ENCODE peak calls at places on chromosomes 4 and X, in seven cellular contexts. O is IMR-90, G is A549, R is HepG2, C is GM12878, L is K562, E is H1. N is an unnamed sample.

GRCh38 chr4:26379837-26380236 is 59.0 kb downstream of the RBPJ start:
- DNase-seq in C (no peak), G (no peak), R (no peak), E (no peak), L (no peak), O (no peak), N (no peak)

GRCh38 chr4:82555279-82555678 is 6.5 kb downstream of the TMEM150C start:
- DNase-seq in E (no peak), O (no peak), G (no peak), L (no peak), C (no peak), R (no peak), N (no peak)

GRCh38 chr4:137226900-137227299 is 305.4 kb downstream of the PCDH18 start:
- DNase-seq in O (peak), G (peak), C (no peak), L (no peak), R (no peak), E (no peak), N (peak)

GRCh38 chrX:101206471-101206870 is 13.1 kb upstream of the DRP2 start:
- DNase-seq in G (peak), E (no peak), L (peak), R (peak), C (no peak), O (peak), N (peak)

GRCh38 chrX:71579136-71579989 is 1.1 kb downstream of the GCNA start:
- DNase-seq in C (no peak), R (no peak), L (peak), E (no peak), O (no peak), G (no peak), N (no peak)

GRCh38 chrX:72382199-72382590 is 76.5 kb upstream of the CITED1 start:
- DNase-seq in O (no peak), R (no peak), E (no peak), C (no peak), L (no peak), G (no peak), N (no peak)

GRCh38 chr4:577499-578450 is 1.7 kb upstream of the TMEM271 start:
- DNase-seq in O (no peak), R (peak), G (no peak), C (no peak), L (no peak), E (peak), N (no peak)

GRCh38 chr4:71050809-71051208 is 57.4 kb downstream of the DCK start:
- DNase-seq in R (no peak), O (peak), E (no peak), G (no peak), L (no peak), C (no peak), N (no peak)

GRCh38 chr4:119955256-119955655 is 111.4 kb downstream of the MAD2L1 start:
- DNase-seq in O (peak), L (no peak), G (no peak), E (no peak), R (no peak), C (no peak), N (no peak)

GRCh38 chr4:89254847-89255246 is 52.8 kb downstream of the GPRIN3 start:
- DNase-seq in G (peak), E (peak), O (peak), L (peak), C (no peak), R (peak), N (peak)

GRCh38 chrX:146435472-146435871 is 374.1 kb upstream of the CXorf51B start:
- DNase-seq in L (no peak), E (no peak), G (no peak), O (no peak), C (no peak), R (no peak), N (no peak)

GRCh38 chrX:155997436-155997835 is at the start of gene IL9R:
- DNase-seq in E (no peak), C (peak), O (no peak), G (no peak), R (no peak), L (peak), N (no peak)

GRCh38 chr4:186688150-186688943 is 35.3 kb downstream of the FAT1 start:
- DNase-seq in E (peak), G (no peak), O (no peak), C (no peak), R (peak), L (no peak), N (no peak)

GRCh38 chr4:14783011-14783877 is 219.0 kb upstream of the CPEB2 start:
- DNase-seq in O (peak), L (no peak), R (no peak), G (no peak), C (peak), E (no peak), N (no peak)

GRCh38 chr4:158538176-158538575 is 16.5 kb downstream of the RXFP1 start:
- DNase-seq in O (peak), R (no peak), E (no peak), C (no peak), G (no peak), L (no peak), N (no peak)

GRCh38 chr4:165343353-165344191 is 16.1 kb downstream of the MSMO1 start:
- DNase-seq in G (peak), L (no peak), C (no peak), O (no peak), E (no peak), R (peak), N (no peak)

GRCh38 chr4:165765053-165765452 is 108.0 kb upstream of the TLL1 start:
- DNase-seq in C (no peak), O (no peak), L (no peak), E (no peak), R (no peak), G (peak), N (no peak)

GRCh38 chrX:118502121-118502794 is 6.6 kb downstream of the DOCK11 start:
- DNase-seq in G (no peak), L (peak), E (no peak), C (no peak), O (no peak), R (no peak), N (no peak)

GRCh38 chrX:38513087-38513742 is 48.1 kb upstream of the TSPAN7 start:
- DNase-seq in E (no peak), G (peak), L (no peak), O (no peak), C (no peak), R (peak), N (no peak)

GRCh38 chrX:1423215-1423614 is 29.5 kb downstream of the ASMTL start:
- DNase-seq in E (no peak), G (no peak), L (no peak), O (no peak), C (no peak), R (no peak), N (no peak)

GRCh38 chr4:75726577-75726976 is 2.2 kb downstream of the USO1 start:
- DNase-seq in L (no peak), C (no peak), G (no peak), R (no peak), E (peak), O (peak), N (no peak)

GRCh38 chr4:19438228-19438627 is 813.5 kb upstream of the SLIT2 start:
- DNase-seq in O (peak), C (no peak), R (no peak), G (no peak), E (no peak), L (no peak), N (no peak)

GRCh38 chr4:48635310-48635709 is 144.8 kb downstream of the FRYL start:
- DNase-seq in O (peak), R (peak), C (no peak), G (peak), E (no peak), L (no peak), N (peak)

GRCh38 chr4:6681191-6681590 is 12.5 kb upstream of the S100P start:
- DNase-seq in G (no peak), C (no peak), R (no peak), E (peak), L (peak), O (no peak), N (no peak)

GRCh38 chr4:104596189-104596588 is 101.5 kb upstream of the CXXC4 start:
- DNase-seq in E (no peak), O (no peak), L (no peak), C (no peak), G (no peak), R (no peak), N (no peak)

DNA sequence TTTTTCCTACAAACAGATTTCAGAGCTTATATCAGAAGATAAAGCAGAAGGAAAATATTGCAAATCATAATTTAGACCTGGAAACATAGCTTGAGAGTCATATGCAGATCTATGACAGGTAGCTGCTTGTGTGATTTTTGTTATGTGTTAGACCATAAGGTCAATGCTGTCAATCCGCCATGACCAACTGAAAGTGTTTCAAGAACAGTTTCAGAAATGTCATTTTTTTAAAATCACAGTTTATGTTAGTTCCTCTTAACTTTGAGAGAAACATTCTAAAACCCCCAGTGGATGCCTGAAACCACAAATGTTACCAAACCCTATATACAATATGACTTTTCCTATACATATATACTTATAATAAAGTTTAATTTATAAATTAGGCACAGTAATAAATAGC is 391.3 kb upstream of the FAM241A start:
- DNase-seq in L (no peak), G (no peak), O (no peak), R (no peak), E (no peak), C (no peak), N (no peak)
- TF ChIP-seq CEBPB in L (no peak), G (no peak), O (no peak), R (no peak), E (no peak), C (no peak), N (no peak)

GRCh38 chr4:138555584-138555983 is 313.4 kb upstream of the SLC7A11 start:
- DNase-seq in R (peak), C (no peak), G (peak), O (no peak), E (no peak), L (peak), N (no peak)
- TF ChIP-seq CTCF in R (peak), C (peak), G (no peak), O (no peak), E (peak), L (peak), N (peak)

DNA sequence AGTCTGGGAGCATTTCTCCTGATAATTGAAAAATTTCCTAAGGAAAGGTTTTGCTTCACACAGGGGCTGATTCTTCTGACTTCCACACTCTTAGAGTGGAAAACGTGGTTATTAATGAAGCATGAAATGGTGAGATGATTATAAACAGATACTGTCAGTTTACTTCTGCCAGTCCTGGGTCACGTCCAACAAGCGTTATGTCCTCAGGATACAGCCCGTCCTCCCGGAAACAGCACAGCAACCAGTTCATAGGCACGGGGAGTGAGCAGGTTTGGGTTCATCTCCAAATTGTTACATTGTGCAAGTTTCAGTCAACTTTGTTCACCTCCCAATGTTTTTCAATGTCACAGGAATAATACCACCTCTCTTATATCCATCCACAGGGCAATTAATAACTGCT is 98.8 kb downstream of the NPNT start:
- DNase-seq in O (no peak), L (no peak), G (no peak), E (no peak), R (no peak), C (no peak), N (no peak)
- TF ChIP-seq CEBPB in O (no peak), L (no peak), G (no peak), E (no peak), R (no peak), C (no peak), N (no peak)

GRCh38 chr4:59664771-59665170 is 1535.4 kb upstream of the ADGRL3 start:
- DNase-seq in G (no peak), O (no peak), C (no peak), R (no peak), E (no peak), L (no peak), N (no peak)
- TF ChIP-seq CTCF in G (no peak), O (no peak), C (no peak), R (no peak), E (no peak), L (no peak), N (no peak)

DNA sequence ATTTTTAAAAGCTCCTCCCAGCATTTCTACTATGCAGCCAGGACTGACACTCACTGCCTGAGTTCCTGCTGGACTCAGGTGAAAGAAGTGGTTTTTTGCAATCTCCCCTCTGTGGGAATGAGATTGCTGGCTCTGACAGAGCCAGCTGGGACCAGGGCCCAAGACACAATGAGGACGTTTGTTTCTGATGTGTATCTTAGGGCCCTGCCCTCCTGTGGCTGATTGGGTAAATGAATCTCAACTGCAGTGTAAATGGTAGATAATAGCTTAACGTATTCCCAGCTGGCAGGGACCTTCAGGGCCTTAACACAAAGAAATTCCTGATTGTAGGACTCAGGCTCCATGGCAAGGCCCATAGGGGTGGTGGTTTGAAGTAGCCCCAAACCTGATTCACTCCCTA is 85.8 kb upstream of the PRPS1 start:
- DNase-seq in E (no peak), C (no peak), O (peak), L (no peak), R (peak), G (peak), N (peak)
- TF ChIP-seq CEBPB in E (no peak), C (no peak), O (no peak), L (no peak), R (no peak), G (no peak), N (no peak)